ENCODE peak calls at places on chromosomes 7 and 10, in seven cellular contexts. One of them, this sample, is unnamed.

GRCh38 chr10:132431537-132432175 is 34.7 kb downstream of the PWWP2B start:
- DNase-seq in GM23338: no peak
- DNase-seq in hepatocyte: no peak
- DNase-seq in SK-N-SH: no peak
- DNase-seq in MM.1S: no peak
- DNase-seq in OCI-LY7: no peak
- DNase-seq in PC-3: no peak
- DNase-seq in this sample: no peak

GRCh38 chr10:75612904-75613684 is 181.7 kb downstream of the LRMDA start:
- DNase-seq in GM23338: no peak
- DNase-seq in hepatocyte: peak; percentile 27
- DNase-seq in SK-N-SH: no peak
- DNase-seq in MM.1S: no peak
- DNase-seq in OCI-LY7: no peak
- DNase-seq in PC-3: no peak
- DNase-seq in this sample: peak; percentile 31

GRCh38 chr7:24701232-24701898 is 55.9 kb downstream of the GSDME start:
- DNase-seq in GM23338: no peak
- DNase-seq in hepatocyte: peak; percentile 37
- DNase-seq in SK-N-SH: no peak
- DNase-seq in MM.1S: no peak
- DNase-seq in OCI-LY7: no peak
- DNase-seq in PC-3: peak; percentile 95
- DNase-seq in this sample: peak; percentile 89

GRCh38 chr7:155815332-155816191 is 3.3 kb upstream of the SHH start:
- DNase-seq in GM23338: peak; percentile 87
- DNase-seq in hepatocyte: peak; percentile 86
- DNase-seq in SK-N-SH: peak; percentile 77
- DNase-seq in MM.1S: peak; percentile 72
- DNase-seq in OCI-LY7: peak; percentile 63
- DNase-seq in PC-3: peak; percentile 76
- DNase-seq in this sample: peak; percentile 69

GRCh38 chr10:118062798-118063238 is 16.1 kb upstream of the RAB11FIP2 start:
- DNase-seq in GM23338: no peak
- DNase-seq in hepatocyte: peak; percentile 65
- DNase-seq in SK-N-SH: no peak
- DNase-seq in MM.1S: no peak
- DNase-seq in OCI-LY7: no peak
- DNase-seq in PC-3: no peak
- DNase-seq in this sample: no peak

GRCh38 chr7:2403718-2404648 is 572 bp downstream of the CHST12 start:
- DNase-seq in GM23338: peak; percentile 68
- DNase-seq in hepatocyte: peak; percentile 70
- DNase-seq in SK-N-SH: peak; percentile 84
- DNase-seq in MM.1S: peak; percentile 41
- DNase-seq in OCI-LY7: peak; percentile 58
- DNase-seq in PC-3: peak; percentile 25
- DNase-seq in this sample: peak; percentile 72

GRCh38 chr7:18916826-18917225 is 200.6 kb downstream of the TWIST1 start:
- DNase-seq in GM23338: no peak
- DNase-seq in hepatocyte: no peak
- DNase-seq in SK-N-SH: no peak
- DNase-seq in MM.1S: no peak
- DNase-seq in OCI-LY7: no peak
- DNase-seq in PC-3: no peak
- DNase-seq in this sample: no peak

GRCh38 chr10:16984242-16984641 is 145.4 kb downstream of the CUBN start:
- DNase-seq in GM23338: no peak
- DNase-seq in hepatocyte: no peak
- DNase-seq in SK-N-SH: no peak
- DNase-seq in MM.1S: no peak
- DNase-seq in OCI-LY7: no peak
- DNase-seq in PC-3: no peak
- DNase-seq in this sample: no peak

GRCh38 chr10:43978936-43979335 is 330.3 kb upstream of the ZNF32 start:
- DNase-seq in GM23338: no peak
- DNase-seq in hepatocyte: no peak
- DNase-seq in SK-N-SH: no peak
- DNase-seq in MM.1S: no peak
- DNase-seq in OCI-LY7: no peak
- DNase-seq in PC-3: no peak
- DNase-seq in this sample: no peak

GRCh38 chr7:55177068-55177530 is 158.3 kb downstream of the EGFR start:
- DNase-seq in GM23338: no peak
- DNase-seq in hepatocyte: no peak
- DNase-seq in SK-N-SH: no peak
- DNase-seq in MM.1S: no peak
- DNase-seq in OCI-LY7: no peak
- DNase-seq in PC-3: no peak
- DNase-seq in this sample: no peak

GRCh38 chr7:101867265-101867664 is 49.8 kb downstream of the CUX1 start:
- DNase-seq in GM23338: no peak
- DNase-seq in hepatocyte: no peak
- DNase-seq in SK-N-SH: no peak
- DNase-seq in MM.1S: no peak
- DNase-seq in OCI-LY7: peak; percentile 69
- DNase-seq in PC-3: no peak
- DNase-seq in this sample: no peak

GRCh38 chr7:44603208-44603607 is 3.2 kb upstream of the OGDH start:
- DNase-seq in GM23338: no peak
- DNase-seq in hepatocyte: no peak
- DNase-seq in SK-N-SH: no peak
- DNase-seq in MM.1S: no peak
- DNase-seq in OCI-LY7: no peak
- DNase-seq in PC-3: peak; percentile 38
- DNase-seq in this sample: no peak

GRCh38 chr7:31811650-31812461 is 124.8 kb downstream of the PPP1R17 start:
- DNase-seq in GM23338: no peak
- DNase-seq in hepatocyte: no peak
- DNase-seq in SK-N-SH: no peak
- DNase-seq in MM.1S: no peak
- DNase-seq in OCI-LY7: no peak
- DNase-seq in PC-3: peak; percentile 21
- DNase-seq in this sample: peak; percentile 89

GRCh38 chr10:110864662-110865140 is 7.0 kb upstream of the PDCD4 start:
- DNase-seq in GM23338: no peak
- DNase-seq in hepatocyte: no peak
- DNase-seq in SK-N-SH: no peak
- DNase-seq in MM.1S: peak; percentile 93
- DNase-seq in OCI-LY7: peak; percentile 89
- DNase-seq in PC-3: no peak
- DNase-seq in this sample: peak; percentile 15

GRCh38 chr10:25465582-25466372 is 291.0 kb downstream of the GPR158 start:
- DNase-seq in GM23338: no peak
- DNase-seq in hepatocyte: no peak
- DNase-seq in SK-N-SH: no peak
- DNase-seq in MM.1S: no peak
- DNase-seq in OCI-LY7: no peak
- DNase-seq in PC-3: no peak
- DNase-seq in this sample: peak; percentile 0

GRCh38 chr7:117872565-117873055 is 631 bp downstream of the CTTNBP2 start:
- DNase-seq in GM23338: peak; percentile 51
- DNase-seq in hepatocyte: peak; percentile 54
- DNase-seq in SK-N-SH: no peak
- DNase-seq in MM.1S: no peak
- DNase-seq in OCI-LY7: no peak
- DNase-seq in PC-3: no peak
- DNase-seq in this sample: peak; percentile 2

GRCh38 chr10:77973276-77973675 is 46.7 kb upstream of the DLG5 start:
- DNase-seq in GM23338: no peak
- DNase-seq in hepatocyte: no peak
- DNase-seq in SK-N-SH: no peak
- DNase-seq in MM.1S: no peak
- DNase-seq in OCI-LY7: no peak
- DNase-seq in PC-3: no peak
- DNase-seq in this sample: peak; percentile 14

GRCh38 chr10:115092555-115093285 is 445 bp upstream of the ATRNL1 start:
- DNase-seq in GM23338: peak; percentile 77
- DNase-seq in hepatocyte: peak; percentile 68
- DNase-seq in SK-N-SH: peak; percentile 92
- DNase-seq in MM.1S: peak; percentile 79
- DNase-seq in OCI-LY7: no peak
- DNase-seq in PC-3: no peak
- DNase-seq in this sample: peak; percentile 44

GRCh38 chr7:2198206-2198605 is 34.5 kb downstream of the MAD1L1 start:
- DNase-seq in GM23338: no peak
- DNase-seq in hepatocyte: no peak
- DNase-seq in SK-N-SH: peak; percentile 26
- DNase-seq in MM.1S: no peak
- DNase-seq in OCI-LY7: no peak
- DNase-seq in PC-3: no peak
- DNase-seq in this sample: no peak

GRCh38 chr10:95289921-95290421 is 832 bp downstream of the PDLIM1 start:
- DNase-seq in GM23338: peak; percentile 30
- DNase-seq in hepatocyte: no peak
- DNase-seq in SK-N-SH: no peak
- DNase-seq in MM.1S: no peak
- DNase-seq in OCI-LY7: no peak
- DNase-seq in PC-3: no peak
- DNase-seq in this sample: peak; percentile 52

GRCh38 chr10:95290446-95290800 is 380 bp downstream of the PDLIM1 start:
- DNase-seq in GM23338: peak; percentile 41
- DNase-seq in hepatocyte: peak; percentile 50
- DNase-seq in SK-N-SH: no peak
- DNase-seq in MM.1S: peak; percentile 35
- DNase-seq in OCI-LY7: peak; percentile 50
- DNase-seq in PC-3: no peak
- DNase-seq in this sample: peak; percentile 54

GRCh38 chr10:95290801-95291633 is at the start of gene PDLIM1:
- DNase-seq in GM23338: peak; percentile 81
- DNase-seq in hepatocyte: peak; percentile 93
- DNase-seq in SK-N-SH: peak; percentile 92
- DNase-seq in MM.1S: peak; percentile 80
- DNase-seq in OCI-LY7: peak; percentile 71
- DNase-seq in PC-3: peak; percentile 68
- DNase-seq in this sample: peak; percentile 87

GRCh38 chr10:95288273-95288672 is 2.5 kb downstream of the PDLIM1 start:
- DNase-seq in GM23338: no peak
- DNase-seq in hepatocyte: no peak
- DNase-seq in SK-N-SH: no peak
- DNase-seq in MM.1S: no peak
- DNase-seq in OCI-LY7: no peak
- DNase-seq in PC-3: no peak
- DNase-seq in this sample: no peak

DNA sequence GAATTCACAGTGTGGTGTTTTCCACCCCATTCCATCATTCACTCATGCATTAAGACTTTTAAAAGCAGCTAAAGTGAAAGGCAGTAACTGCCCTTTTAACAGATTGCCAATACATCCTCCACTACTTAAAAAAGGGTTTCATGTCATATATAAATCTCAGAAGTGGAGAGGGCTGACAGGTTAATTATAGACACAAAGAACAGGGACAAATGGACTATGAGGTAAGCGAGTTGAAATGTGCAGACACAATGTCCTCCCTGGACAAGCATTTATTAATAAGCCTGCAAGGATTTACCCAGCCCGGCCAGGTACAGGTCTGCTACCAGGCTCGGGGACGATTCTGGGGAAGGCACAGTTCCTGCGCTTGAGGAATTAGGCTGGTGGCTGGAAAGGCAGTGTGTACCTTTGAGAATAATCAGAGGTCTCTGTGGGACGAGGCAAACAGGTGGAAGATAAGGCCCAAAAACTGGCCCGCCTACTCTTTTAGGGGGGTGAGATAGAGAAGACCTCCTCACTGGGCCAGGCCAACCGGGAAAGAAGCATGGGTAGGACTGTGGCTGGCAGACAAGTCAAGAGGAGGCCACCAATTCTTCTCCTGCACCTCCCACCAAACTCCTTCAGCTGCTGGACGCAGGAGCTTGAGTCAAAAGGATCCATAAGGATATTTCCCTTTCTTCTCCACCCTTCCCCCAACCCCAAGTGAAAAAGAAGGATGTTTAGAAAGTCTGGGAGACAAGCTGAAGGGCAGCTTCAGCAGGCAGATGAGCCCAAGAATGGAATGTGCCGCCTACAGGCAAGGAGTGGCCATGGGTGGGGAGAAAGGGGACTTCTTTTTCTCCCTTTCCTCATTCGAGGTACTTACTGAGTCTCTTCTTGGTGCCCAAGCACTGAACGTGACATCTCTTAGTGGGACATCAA is 1.5 kb downstream of the PDLIM1 start:
- DNase-seq in GM23338: peak; percentile 82
- DNase-seq in hepatocyte: peak; percentile 56
- DNase-seq in SK-N-SH: no peak
- DNase-seq in MM.1S: no peak
- DNase-seq in OCI-LY7: peak; percentile 41
- DNase-seq in PC-3: peak; percentile 71
- DNase-seq in this sample: peak; percentile 61
- H3K4me3 ChIP-seq in GM23338: peak overlapping the region; percentile 87
- H3K4me3 ChIP-seq in hepatocyte: peak overlapping the region; percentile 94
- H3K4me3 ChIP-seq in SK-N-SH: peak overlapping the region; percentile 94
- H3K4me3 ChIP-seq in MM.1S: peak overlapping the region; percentile 92
- H3K4me3 ChIP-seq in OCI-LY7: peak overlapping the region; percentile 71
- H3K4me3 ChIP-seq in PC-3: peak overlapping the region; percentile 95
- H3K4me3 ChIP-seq in this sample: peak overlapping the region; percentile 99

GRCh38 chr10:109773818-109774440 is 149.4 kb downstream of the XPNPEP1 start:
- DNase-seq in GM23338: peak; percentile 60
- DNase-seq in hepatocyte: peak; percentile 57
- DNase-seq in SK-N-SH: peak; percentile 30
- DNase-seq in MM.1S: peak; percentile 20
- DNase-seq in OCI-LY7: peak; percentile 31
- DNase-seq in PC-3: peak; percentile 61
- DNase-seq in this sample: peak; percentile 57
- TF ChIP-seq EZH2phosphoT487 in GM23338: no peak
- TF ChIP-seq EZH2phosphoT487 in hepatocyte: no peak
- TF ChIP-seq EZH2phosphoT487 in SK-N-SH: no peak
- TF ChIP-seq EZH2phosphoT487 in MM.1S: no peak
- TF ChIP-seq EZH2phosphoT487 in OCI-LY7: no peak
- TF ChIP-seq EZH2phosphoT487 in PC-3: no peak
- TF ChIP-seq EZH2phosphoT487 in this sample: no peak

DNA sequence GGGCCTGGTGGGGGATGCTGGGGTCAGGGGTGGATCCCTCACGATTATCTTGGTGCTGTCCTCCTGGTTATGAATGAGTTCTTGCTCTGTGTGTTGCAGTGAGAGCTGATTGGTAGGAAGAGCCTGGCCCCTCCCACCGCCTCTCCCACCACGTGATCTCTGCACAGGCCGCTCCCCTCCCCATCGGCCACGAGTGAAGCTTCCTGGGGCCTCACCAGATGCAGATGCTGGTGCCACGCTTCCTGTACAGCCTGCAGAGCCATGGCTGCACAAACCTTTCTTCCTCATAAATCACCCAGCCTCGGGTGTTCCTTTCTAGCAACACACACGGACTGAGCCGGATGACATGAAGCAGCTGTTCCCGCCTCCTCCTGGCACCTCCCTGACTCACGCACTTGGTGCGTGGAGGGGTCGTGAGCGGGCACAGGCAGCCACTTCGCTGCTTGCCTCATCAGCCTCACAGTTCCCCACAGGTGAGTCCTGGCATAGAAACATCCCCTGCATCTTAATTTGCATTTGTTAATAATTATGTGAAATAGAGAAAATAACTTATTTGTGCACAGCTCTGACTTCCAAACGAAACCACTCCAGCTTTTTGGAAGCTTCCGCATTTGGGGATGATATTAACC is 210.8 kb downstream of the ADARB2 start:
- DNase-seq in GM23338: no peak
- DNase-seq in hepatocyte: no peak
- DNase-seq in SK-N-SH: no peak
- DNase-seq in MM.1S: no peak
- DNase-seq in OCI-LY7: peak; percentile 50
- DNase-seq in PC-3: no peak
- DNase-seq in this sample: no peak
- H3K4me3 ChIP-seq in GM23338: no peak overlapping the region
- H3K4me3 ChIP-seq in hepatocyte: no peak overlapping the region
- H3K4me3 ChIP-seq in SK-N-SH: no peak overlapping the region
- H3K4me3 ChIP-seq in MM.1S: no peak overlapping the region
- H3K4me3 ChIP-seq in OCI-LY7: no peak overlapping the region
- H3K4me3 ChIP-seq in PC-3: no peak overlapping the region
- H3K4me3 ChIP-seq in this sample: no peak overlapping the region

GRCh38 chr10:7171825-7172224 is 239.0 kb downstream of the SFMBT2 start:
- DNase-seq in GM23338: no peak
- DNase-seq in hepatocyte: no peak
- DNase-seq in SK-N-SH: no peak
- DNase-seq in MM.1S: no peak
- DNase-seq in OCI-LY7: no peak
- DNase-seq in PC-3: no peak
- DNase-seq in this sample: no peak
- TF ChIP-seq EZH2phosphoT487 in GM23338: no peak
- TF ChIP-seq EZH2phosphoT487 in hepatocyte: no peak
- TF ChIP-seq EZH2phosphoT487 in SK-N-SH: no peak
- TF ChIP-seq EZH2phosphoT487 in MM.1S: no peak
- TF ChIP-seq EZH2phosphoT487 in OCI-LY7: no peak
- TF ChIP-seq EZH2phosphoT487 in PC-3: no peak
- TF ChIP-seq EZH2phosphoT487 in this sample: no peak

This sample was measured in GM23248.